ENCODE peak calls at places on chromosomes 12 and 14, in seven cellular contexts. U, Z, W, G, I, Y and H are unnamed samples.

GRCh38 chr14:22996823-22997301 is 13.1 kb downstream of the C14orf93 start:
- DNase-seq in U (no peak), Z (no peak), W (no peak), G (no peak), I (no peak), Y (no peak), H (no peak)

GRCh38 chr12:28258998-28259397 is 68.7 kb downstream of the CCDC91 start:
- DNase-seq in U (no peak), Z (no peak), W (peak; percentile 16), G (peak; percentile 18), I (no peak), Y (no peak), H (no peak)

GRCh38 chr14:36207500-36207899 is 31.0 kb upstream of the PTCSC3 start:
- DNase-seq in U (no peak), Z (peak; percentile 8), W (peak; percentile 13), G (peak; percentile 2), I (no peak), Y (peak; percentile 36), H (peak; percentile 6)

GRCh38 chr12:67275380-67275913 is 6.3 kb downstream of the CAND1 start:
- DNase-seq in U (no peak), Z (no peak), W (no peak), G (no peak), I (no peak), Y (no peak), H (no peak)

GRCh38 chr12:101885912-101886561 is 8.7 kb downstream of the DRAM1 start:
- DNase-seq in U (no peak), Z (no peak), W (no peak), G (no peak), I (no peak), Y (no peak), H (no peak)

GRCh38 chr14:92549096-92549852 is 35.7 kb downstream of the RIN3 start:
- DNase-seq in U (no peak), Z (no peak), W (no peak), G (no peak), I (no peak), Y (no peak), H (peak; percentile 77)

GRCh38 chr12:69929125-69929524 is 104.1 kb downstream of the MYRFL start:
- DNase-seq in U (no peak), Z (no peak), W (peak; percentile 18), G (no peak), I (no peak), Y (no peak), H (no peak)

GRCh38 chr14:88422036-88422435 is 36.6 kb downstream of the SPATA7 start:
- DNase-seq in U (no peak), Z (no peak), W (no peak), G (no peak), I (no peak), Y (no peak), H (no peak)

GRCh38 chr12:5548152-5548933 is 116.4 kb downstream of the NTF3 start:
- DNase-seq in U (peak; percentile 40), Z (no peak), W (no peak), G (no peak), I (no peak), Y (no peak), H (no peak)

GRCh38 chr12:98997-99396 is 32.4 kb downstream of the IQSEC3 start:
- DNase-seq in U (no peak), Z (no peak), W (no peak), G (no peak), I (no peak), Y (no peak), H (no peak)

GRCh38 chr12:54385251-54385914 is 850 bp upstream of the ZNF385A start:
- DNase-seq in U (no peak), Z (no peak), W (no peak), G (no peak), I (no peak), Y (no peak), H (no peak)

GRCh38 chr14:30417999-30418398 is 141.0 kb upstream of the G2E3 start:
- DNase-seq in U (no peak), Z (no peak), W (no peak), G (no peak), I (no peak), Y (no peak), H (no peak)